ENCODE peak calls at places on chromosomes 13 and 19, in four cellular contexts. One of them, this sample, is unnamed.

GRCh38 chr13:76795701-76796695 is 90.2 kb downstream of the KCTD12 start:
- DNase-seq in A549: no peak
- DNase-seq in endodermal cell: no peak
- DNase-seq in uterus: no peak
- DNase-seq in this sample: no peak

GRCh38 chr19:4108767-4109625 is 14.9 kb downstream of the MAP2K2 start:
- DNase-seq in uterus: no peak
- DNase-seq in endodermal cell: no peak
- DNase-seq in A549: no peak
- DNase-seq in this sample: peak; percentile 82

GRCh38 chr19:46634656-46635218 is 1.3 kb downstream of the GNG8 start:
- DNase-seq in uterus: no peak
- DNase-seq in A549: no peak
- DNase-seq in endodermal cell: peak; percentile 70
- DNase-seq in this sample: no peak

GRCh38 chr19:50465000-50465399 is 11.3 kb upstream of the EMC10 start:
- DNase-seq in A549: no peak
- DNase-seq in uterus: no peak
- DNase-seq in endodermal cell: no peak
- DNase-seq in this sample: no peak

GRCh38 chr13:41811588-41812021 is 149.3 kb downstream of the VWA8 start:
- DNase-seq in endodermal cell: no peak
- DNase-seq in uterus: no peak
- DNase-seq in A549: no peak
- DNase-seq in this sample: no peak

GRCh38 chr19:31285744-31286143 is 63.5 kb downstream of the TSHZ3 start:
- DNase-seq in endodermal cell: no peak
- DNase-seq in uterus: peak; percentile 42
- DNase-seq in A549: no peak
- DNase-seq in this sample: no peak

GRCh38 chr19:11410682-11411081 is 8.4 kb downstream of the RGL3 start:
- DNase-seq in A549: peak; percentile 21
- DNase-seq in endodermal cell: no peak
- DNase-seq in uterus: no peak
- DNase-seq in this sample: no peak

GRCh38 chr19:56189785-56190184 is 7.8 kb downstream of the ZSCAN5B start:
- DNase-seq in uterus: no peak
- DNase-seq in endodermal cell: peak; percentile 54
- DNase-seq in A549: peak; percentile 19
- DNase-seq in this sample: no peak

GRCh38 chr13:21894091-21894490 is 223.2 kb downstream of the FGF9 start:
- DNase-seq in endodermal cell: no peak
- DNase-seq in uterus: no peak
- DNase-seq in A549: no peak
- DNase-seq in this sample: no peak

GRCh38 chr19:1155352-1156304 is 18.4 kb downstream of the SBNO2 start:
- DNase-seq in A549: peak; percentile 58
- DNase-seq in endodermal cell: no peak
- DNase-seq in uterus: peak; percentile 45
- DNase-seq in this sample: no peak

GRCh38 chr19:56350416-56351045 is 35.9 kb upstream of the ZSCAN5A start:
- DNase-seq in uterus: peak; percentile 57
- DNase-seq in endodermal cell: peak; percentile 73
- DNase-seq in A549: peak; percentile 60
- DNase-seq in this sample: no peak

GRCh38 chr13:73733691-73734090 is 400.5 kb downstream of the KLF12 start:
- DNase-seq in endodermal cell: no peak
- DNase-seq in uterus: no peak
- DNase-seq in A549: no peak
- DNase-seq in this sample: no peak

GRCh38 chr19:12064266-12065099 is at the start of gene ZNF844:
- DNase-seq in endodermal cell: peak; percentile 99
- DNase-seq in A549: no peak
- DNase-seq in uterus: peak; percentile 95
- DNase-seq in this sample: peak; percentile 75

GRCh38 chr13:90447735-90448103 is 899.8 kb upstream of the MIR17HG start:
- DNase-seq in endodermal cell: no peak
- DNase-seq in uterus: no peak
- DNase-seq in A549: peak; percentile 36
- DNase-seq in this sample: no peak

GRCh38 chr13:110354715-110355473 is 47.8 kb downstream of the COL4A2 start:
- DNase-seq in A549: no peak
- DNase-seq in endodermal cell: no peak
- DNase-seq in uterus: no peak
- DNase-seq in this sample: no peak

GRCh38 chr19:55377356-55378131 is 918 bp downstream of the TMEM190 start:
- DNase-seq in endodermal cell: peak; percentile 73
- DNase-seq in A549: no peak
- DNase-seq in uterus: no peak
- DNase-seq in this sample: no peak

GRCh38 chr19:15432018-15432494 is 13.3 kb upstream of the AKAP8L start:
- DNase-seq in endodermal cell: no peak
- DNase-seq in A549: no peak
- DNase-seq in uterus: no peak
- DNase-seq in this sample: no peak

GRCh38 chr19:16435999-16436650 is 35.6 kb downstream of the EPS15L1 start:
- DNase-seq in endodermal cell: no peak
- DNase-seq in uterus: no peak
- DNase-seq in A549: no peak
- DNase-seq in this sample: no peak

GRCh38 chr13:83879431-83880171 is 2.7 kb downstream of the SLITRK1 start:
- DNase-seq in uterus: no peak
- DNase-seq in A549: no peak
- DNase-seq in endodermal cell: peak; percentile 56
- DNase-seq in this sample: no peak

GRCh38 chr13:40644838-40645620 is 21.4 kb downstream of the FOXO1 start:
- DNase-seq in uterus: no peak
- DNase-seq in A549: no peak
- DNase-seq in endodermal cell: peak; percentile 29
- DNase-seq in this sample: no peak

GRCh38 chr19:48237057-48237456 is 18.7 kb downstream of the CARD8 start:
- DNase-seq in A549: no peak
- DNase-seq in endodermal cell: no peak
- DNase-seq in uterus: no peak
- DNase-seq in this sample: no peak

GRCh38 chr19:46731584-46731983 is 14.3 kb upstream of the FKRP start:
- DNase-seq in uterus: no peak
- DNase-seq in A549: no peak
- DNase-seq in endodermal cell: no peak
- DNase-seq in this sample: no peak

GRCh38 chr19:3516675-3517207 is 10.6 kb downstream of the FZR1 start:
- DNase-seq in A549: no peak
- DNase-seq in uterus: no peak
- DNase-seq in endodermal cell: no peak
- DNase-seq in this sample: peak; percentile 29

GRCh38 chr19:55670280-55671053 is 4.6 kb upstream of the EPN1 start:
- DNase-seq in uterus: no peak
- DNase-seq in A549: peak; percentile 82
- DNase-seq in endodermal cell: peak; percentile 75
- DNase-seq in this sample: no peak

GRCh38 chr19:12880551-12881171 is 588 bp downstream of the DNASE2 start:
- DNase-seq in endodermal cell: no peak
- DNase-seq in A549: no peak
- DNase-seq in uterus: peak; percentile 30
- DNase-seq in this sample: no peak

GRCh38 chr19:51689751-51690358 is 3.3 kb upstream of the SPACA6 start:
- DNase-seq in A549: peak; percentile 87
- DNase-seq in uterus: peak; percentile 65
- DNase-seq in endodermal cell: peak; percentile 92
- DNase-seq in this sample: no peak

GRCh38 chr19:39078436-39079200 is 5.5 kb upstream of the ACP7 start:
- DNase-seq in uterus: no peak
- DNase-seq in endodermal cell: no peak
- DNase-seq in A549: peak; percentile 96
- DNase-seq in this sample: no peak

GRCh38 chr13:100818706-100819105 is 144.1 kb upstream of the TMTC4 start:
- DNase-seq in uterus: no peak
- DNase-seq in endodermal cell: no peak
- DNase-seq in A549: no peak
- DNase-seq in this sample: no peak

GRCh38 chr19:38718747-38719543 is 25.3 kb downstream of the CAPN12 start:
- DNase-seq in uterus: no peak
- DNase-seq in A549: peak; percentile 61
- DNase-seq in endodermal cell: peak; percentile 86
- DNase-seq in this sample: no peak

GRCh38 chr13:56861472-56861871 is 279.2 kb upstream of the PRR20A start:
- DNase-seq in endodermal cell: no peak
- DNase-seq in A549: no peak
- DNase-seq in uterus: no peak
- DNase-seq in this sample: no peak

GRCh38 chr13:110676511-110677204 is 29.3 kb downstream of the CARS2 start:
- DNase-seq in endodermal cell: no peak
- DNase-seq in uterus: no peak
- DNase-seq in A549: no peak
- DNase-seq in this sample: peak; percentile 41

GRCh38 chr13:52345631-52346251 is 60.2 kb downstream of the THSD1 start:
- DNase-seq in uterus: no peak
- DNase-seq in A549: no peak
- DNase-seq in endodermal cell: no peak
- DNase-seq in this sample: no peak

GRCh38 chr19:10760268-10760944 is 42.5 kb downstream of the DNM2 start:
- DNase-seq in A549: no peak
- DNase-seq in uterus: no peak
- DNase-seq in endodermal cell: no peak
- DNase-seq in this sample: peak; percentile 67

DNA sequence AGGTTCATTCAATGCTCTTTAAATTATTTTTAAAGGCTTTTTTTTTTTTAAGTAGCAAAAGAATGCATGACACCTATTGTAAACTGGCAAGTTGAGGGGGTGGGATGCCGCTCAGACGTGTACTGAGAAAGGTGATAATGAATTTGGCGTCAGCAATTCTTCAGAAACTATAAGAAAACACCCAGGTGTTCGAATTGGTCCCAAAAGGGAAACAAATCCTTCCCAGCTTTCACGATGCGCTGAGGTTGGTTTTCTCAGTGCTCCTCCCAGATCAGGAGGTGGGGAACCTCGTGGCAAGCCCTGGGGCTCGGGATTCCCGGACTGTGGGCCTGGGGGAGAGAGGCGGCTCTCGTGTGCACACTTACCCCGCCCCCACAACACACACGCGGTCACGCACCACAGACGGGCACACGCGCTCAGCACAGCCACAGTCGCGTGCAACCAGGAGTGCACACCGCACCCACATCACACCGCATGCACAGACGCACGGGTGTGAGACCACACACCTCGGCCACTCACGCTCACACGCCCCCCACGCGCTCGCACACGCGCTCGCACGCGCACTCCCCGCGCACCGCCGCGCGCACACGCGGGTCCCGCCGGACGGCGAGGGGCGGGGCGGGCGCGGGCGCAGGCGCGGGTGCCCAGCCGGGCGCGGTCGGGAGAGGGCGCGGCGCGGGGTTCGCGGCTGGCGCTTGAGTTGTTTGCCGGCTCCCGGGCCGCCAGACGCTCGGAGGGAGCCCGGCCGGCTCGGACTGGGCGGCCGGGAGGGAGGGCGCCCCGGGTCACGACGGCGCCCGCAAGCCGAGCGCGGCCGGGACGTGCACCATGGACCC is at the start of gene FAM124A:
- DNase-seq in A549: peak; percentile 23
- DNase-seq in uterus: peak; percentile 26
- DNase-seq in endodermal cell: peak; percentile 73
- DNase-seq in this sample: peak; percentile 26
- TF ChIP-seq CTCF in A549: peak; percentile 54
- TF ChIP-seq CTCF in uterus: no peak
- TF ChIP-seq CTCF in endodermal cell: no peak
- TF ChIP-seq CTCF in this sample: no peak

DNA sequence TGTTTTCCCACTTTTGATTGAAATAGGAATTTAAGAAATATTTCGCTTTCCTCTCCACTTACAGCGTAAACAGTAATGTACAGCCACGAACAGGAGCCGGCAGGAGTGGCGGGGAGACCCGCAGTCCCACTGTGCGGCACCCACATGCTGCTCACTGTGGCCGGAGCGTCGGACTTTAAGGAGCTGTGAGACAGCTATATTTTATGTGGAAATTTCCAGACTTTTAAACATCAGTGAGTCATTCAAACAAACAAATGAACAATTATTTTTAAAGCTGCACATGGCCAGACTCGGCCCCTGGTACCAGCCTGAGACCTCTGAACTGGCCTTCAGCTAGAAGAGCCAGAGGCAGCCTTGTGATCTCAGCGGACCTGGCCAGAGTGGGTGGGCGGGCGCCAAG is 52.5 kb downstream of the CRYL1 start:
- DNase-seq in uterus: no peak
- DNase-seq in A549: no peak
- DNase-seq in endodermal cell: no peak
- DNase-seq in this sample: no peak
- H3K4me1 ChIP-seq in uterus: no peaks in the 10 kb centered on the region
- H3K4me1 ChIP-seq in A549: peaks cover 10% of the 10 kb centered on the region
- H3K4me1 ChIP-seq in endodermal cell: no peaks in the 10 kb centered on the region
- H3K4me1 ChIP-seq in this sample: peaks cover 31% of the 10 kb centered on the region

GRCh38 chr19:33861950-33862349 is 65.3 kb downstream of the KCTD15 start:
- DNase-seq in uterus: no peak
- DNase-seq in endodermal cell: no peak
- DNase-seq in A549: no peak
- DNase-seq in this sample: no peak

GRCh38 chr19:33862991-33863390 is 66.3 kb downstream of the KCTD15 start:
- DNase-seq in uterus: no peak
- DNase-seq in A549: no peak
- DNase-seq in endodermal cell: no peak
- DNase-seq in this sample: no peak

GRCh38 chr19:33863436-33863835 is 66.8 kb downstream of the KCTD15 start:
- DNase-seq in endodermal cell: no peak
- DNase-seq in A549: no peak
- DNase-seq in uterus: no peak
- DNase-seq in this sample: no peak

GRCh38 chr19:33859016-33859415 is 62.3 kb downstream of the KCTD15 start:
- DNase-seq in uterus: no peak
- DNase-seq in A549: no peak
- DNase-seq in endodermal cell: no peak
- DNase-seq in this sample: no peak

GRCh38 chr19:33860691-33861090 is 64.0 kb downstream of the KCTD15 start:
- DNase-seq in A549: peak; percentile 30
- DNase-seq in endodermal cell: no peak
- DNase-seq in uterus: no peak
- DNase-seq in this sample: no peak
- TF ChIP-seq CTCF in A549: no peak
- TF ChIP-seq CTCF in endodermal cell: peak; percentile 23
- TF ChIP-seq CTCF in uterus: no peak
- TF ChIP-seq CTCF in this sample: no peak

GRCh38 chr13:98556968-98557591 is 19.8 kb downstream of the STK24 start:
- DNase-seq in endodermal cell: peak; percentile 56
- DNase-seq in uterus: no peak
- DNase-seq in A549: no peak
- DNase-seq in this sample: no peak
- H3K4me1 ChIP-seq in endodermal cell: no peaks in the 10 kb centered on the region
- H3K4me1 ChIP-seq in uterus: peaks cover 12% of the 10 kb centered on the region
- H3K4me1 ChIP-seq in A549: peaks cover 13% of the 10 kb centered on the region
- H3K4me1 ChIP-seq in this sample: peaks cover 32% of the 10 kb centered on the region